ENCODE peak calls at places on chromosomes 16 and 17, in four cellular contexts. W is brain microvascular endothelial cell, N is body of pancreas, O is spleen. Z is an unnamed sample.

GRCh38 chr16:2205967-2206313 is 686 bp downstream of the MLST8 start:
- DNase-seq in W (no peak), N (no peak), O (peak; percentile 91), Z (peak; percentile 64)

GRCh38 chr17:13594762-13595697 is 6.7 kb downstream of the HS3ST3A1 start:
- DNase-seq in W (peak; percentile 82), O (no peak), N (peak; percentile 75), Z (no peak)

GRCh38 chr16:24151482-24151939 is 104.6 kb upstream of the CACNG3 start:
- DNase-seq in N (no peak), W (no peak), O (no peak), Z (no peak)

GRCh38 chr16:35559911-35560636 is 2100.7 kb downstream of the TP53TG3F start:
- DNase-seq in N (no peak), W (no peak), O (no peak), Z (no peak)

GRCh38 chr17:49193513-49194296 is 16.7 kb downstream of the GNGT2 start:
- DNase-seq in N (peak; percentile 37), W (peak; percentile 69), O (peak; percentile 79), Z (peak; percentile 79)

GRCh38 chr17:17398188-17398927 is 78.4 kb upstream of the MED9 start:
- DNase-seq in W (no peak), N (no peak), O (no peak), Z (no peak)

GRCh38 chr17:15463363-15463762 is 4.1 kb downstream of the CDRT4 start:
- DNase-seq in O (no peak), W (peak; percentile 33), N (peak; percentile 46), Z (peak; percentile 73)

GRCh38 chr17:43701318-43701743 is 39.6 kb upstream of the MEOX1 start:
- DNase-seq in N (no peak), W (peak; percentile 56), O (peak; percentile 84), Z (peak; percentile 59)

GRCh38 chr16:625402-626173 is 5.2 kb upstream of the WFIKKN1 start:
- DNase-seq in W (no peak), N (no peak), O (no peak), Z (no peak)

GRCh38 chr16:89322381-89323119 is 105.0 kb downstream of the ZNF778 start:
- DNase-seq in N (no peak), W (no peak), O (peak; percentile 76), Z (no peak)

GRCh38 chr17:43713494-43714162 is 45.0 kb downstream of the SOST start:
- DNase-seq in N (no peak), W (no peak), O (peak; percentile 79), Z (no peak)

GRCh38 chr17:49548506-49549310 is 27.0 kb upstream of the NXPH3 start:
- DNase-seq in O (peak; percentile 58), W (peak; percentile 39), N (no peak), Z (no peak)

GRCh38 chr17:35084987-35085386 is 21.5 kb upstream of the RFFL start:
- DNase-seq in N (no peak), W (peak; percentile 59), O (no peak), Z (no peak)

GRCh38 chr17:65530158-65530984 is 31.1 kb downstream of the AXIN2 start:
- DNase-seq in W (no peak), O (peak; percentile 68), N (no peak), Z (no peak)

GRCh38 chr17:72030067-72030899 is 90.5 kb upstream of the SOX9 start:
- DNase-seq in W (peak; percentile 52), N (peak; percentile 38), O (no peak), Z (no peak)

GRCh38 chr17:50117202-50118040 is 12.5 kb downstream of the SAMD14 start:
- DNase-seq in W (no peak), N (peak; percentile 77), O (peak; percentile 87), Z (no peak)

GRCh38 chr17:7167832-7168231 is 11.3 kb downstream of the ASGR1 start:
- DNase-seq in N (no peak), O (no peak), W (no peak), Z (peak; percentile 26)

GRCh38 chr16:57324649-57325223 is 33.8 kb upstream of the CCL22 start:
- DNase-seq in W (no peak), N (no peak), O (peak; percentile 3), Z (no peak)

GRCh38 chr17:51439395-51440229 is 179.3 kb downstream of the UTP18 start:
- DNase-seq in N (no peak), W (peak; percentile 14), O (no peak), Z (no peak)

GRCh38 chr16:86513471-86514277 is 3.3 kb downstream of the FOXF1 start:
- DNase-seq in O (no peak), W (no peak), N (no peak), Z (no peak)

GRCh38 chr17:10313037-10313672 is 59.7 kb downstream of the MYH13 start:
- DNase-seq in O (no peak), W (no peak), N (no peak), Z (no peak)

GRCh38 chr16:86016201-86016965 is 117.4 kb downstream of the IRF8 start:
- DNase-seq in N (peak; percentile 49), O (no peak), W (peak; percentile 34), Z (peak; percentile 35)

GRCh38 chr17:78804777-78805176 is 22.7 kb upstream of the CYTH1 start:
- DNase-seq in W (no peak), N (no peak), O (no peak), Z (peak; percentile 30)

GRCh38 chr17:17151055-17151454 is 55.1 kb downstream of the PLD6 start:
- DNase-seq in O (no peak), N (no peak), W (peak; percentile 77), Z (no peak)

GRCh38 chr17:29292992-29293889 is 707 bp downstream of the NUFIP2 start:
- DNase-seq in N (peak; percentile 68), O (peak; percentile 93), W (peak; percentile 18), Z (peak; percentile 89)

GRCh38 chr16:69804283-69804682 is 42.2 kb downstream of the WWP2 start:
- DNase-seq in O (no peak), W (no peak), N (no peak), Z (no peak)

GRCh38 chr17:81012574-81013447 is 21.2 kb downstream of the CHMP6 start:
- DNase-seq in W (no peak), O (peak; percentile 52), N (no peak), Z (no peak)

GRCh38 chr16:85473909-85474640 is 139.0 kb upstream of the GSE1 start:
- DNase-seq in O (no peak), W (no peak), N (no peak), Z (no peak)

GRCh38 chr16:6484121-6484520 is 848.5 kb upstream of the RBFOX1 start:
- DNase-seq in O (no peak), N (no peak), W (no peak), Z (no peak)

GRCh38 chr16:11361043-11361442 is 15.8 kb downstream of the RMI2 start:
- DNase-seq in N (no peak), W (no peak), O (no peak), Z (no peak)

GRCh38 chr17:44084131-44084538 is 13.6 kb downstream of the G6PC3 start:
- DNase-seq in O (no peak), W (no peak), N (no peak), Z (no peak)

GRCh38 chr17:21318439-21318838 is 33.9 kb downstream of the MAP2K3 start:
- DNase-seq in O (peak; percentile 79), N (no peak), W (no peak), Z (peak; percentile 75)

GRCh38 chr17:81646869-81647600 is 9.3 kb downstream of the PDE6G start:
- DNase-seq in N (no peak), W (no peak), O (no peak), Z (no peak)

GRCh38 chr17:55690105-55690508 is 32.6 kb downstream of the TMEM100 start:
- DNase-seq in W (no peak), O (no peak), N (no peak), Z (no peak)

GRCh38 chr17:10295728-10296343 is 77.0 kb downstream of the MYH13 start:
- DNase-seq in W (peak; percentile 7), N (no peak), O (no peak), Z (peak; percentile 59)

DNA sequence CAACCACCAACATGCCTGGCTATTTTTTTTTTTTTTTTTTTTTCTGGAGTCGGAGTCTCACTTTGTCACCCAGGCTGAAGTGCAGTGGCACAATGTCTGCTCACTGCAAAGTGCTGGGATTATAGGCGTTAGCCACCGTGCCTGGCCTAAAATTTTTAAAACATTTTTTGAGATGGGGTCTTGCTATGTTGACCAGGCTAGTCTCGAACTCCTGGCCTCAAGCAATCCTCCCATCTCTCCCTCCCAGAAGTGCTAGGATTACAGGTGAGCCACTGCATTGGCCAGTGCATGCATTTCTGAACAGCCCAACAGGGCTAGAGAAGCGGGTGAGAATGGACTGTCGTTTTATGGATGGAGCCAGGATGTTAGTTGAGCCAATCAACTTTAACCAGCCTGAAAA is 72.4 kb downstream of the ERCC4 start:
- DNase-seq in O (no peak), W (no peak), N (no peak), Z (no peak)
- H3K4me3 ChIP-seq in O (no peak overlapping the region), W (no peak overlapping the region), N (no peak overlapping the region), Z (no peak overlapping the region)

GRCh38 chr16:46573834-46574159 is 47.4 kb downstream of the SHCBP1 start:
- DNase-seq in N (no peak), O (no peak), W (no peak), Z (no peak)
- H3K27ac ChIP-seq in N (no peak overlapping the region), O (no peak overlapping the region), W (no peak overlapping the region), Z (no peak overlapping the region)

GRCh38 chr17:57178839-57179238 is 77.5 kb upstream of the MSI2 start:
- DNase-seq in N (no peak), W (no peak), O (no peak), Z (no peak)
- H3K4me3 ChIP-seq in N (no peak overlapping the region), W (no peak overlapping the region), O (no peak overlapping the region), Z (no peak overlapping the region)

GRCh38 chr16:27254262-27254811 is 14.2 kb downstream of the NSMCE1 start:
- DNase-seq in O (no peak), N (no peak), W (no peak), Z (no peak)

GRCh38 chr16:27248036-27248435 is 20.5 kb downstream of the NSMCE1 start:
- DNase-seq in W (no peak), N (no peak), O (no peak), Z (no peak)

GRCh38 chr16:27253526-27253930 is 15.0 kb downstream of the NSMCE1 start:
- DNase-seq in N (no peak), W (peak; percentile 85), O (no peak), Z (no peak)

GRCh38 chr16:27251561-27252205 is 16.9 kb downstream of the NSMCE1 start:
- DNase-seq in N (no peak), W (no peak), O (no peak), Z (no peak)

DNA sequence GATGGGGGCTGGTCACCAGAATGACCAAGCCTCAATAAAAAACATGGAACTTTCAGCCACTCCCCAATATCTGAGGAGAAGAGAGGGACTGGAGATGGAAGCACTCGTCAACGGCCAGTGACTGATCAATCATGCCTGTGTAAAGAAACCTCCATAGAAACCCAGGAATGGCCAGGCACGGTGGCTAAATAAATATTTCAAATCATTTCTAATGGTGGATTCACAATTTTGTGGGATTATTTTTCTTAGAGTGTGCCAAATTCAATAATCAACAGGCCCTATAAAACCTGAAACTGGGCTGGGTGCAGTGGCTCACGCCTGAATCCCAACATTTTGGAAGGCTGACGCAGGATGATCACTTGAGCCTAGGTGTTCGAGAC is 16.4 kb downstream of the NSMCE1 start:
- DNase-seq in W (no peak), O (no peak), N (no peak), Z (no peak)
- H3K27ac ChIP-seq in W (no peak overlapping the region), O (no peak overlapping the region), N (no peak overlapping the region), Z (no peak overlapping the region)

Z was measured in aorta.